ENCODE peak calls at places on chromosome 19, in seven cellular contexts. K, B, Z, E, M, V and X are unnamed samples.
A peak's percentile ranks its signal among the peaks of the same experiment; 100 is the strongest.

GRCh38 chr19:19224852-19225494 is 13.2 kb downstream of the NCAN start:
- DNase-seq in K (peak; percentile 65), B (peak; percentile 94), Z (peak; percentile 75), E (peak; percentile 42), M (peak; percentile 44), V (peak; percentile 91), X (peak; percentile 94)

GRCh38 chr19:7869910-7870511 is 4.2 kb downstream of the PRR36 start:
- DNase-seq in K (peak; percentile 81), B (peak; percentile 82), Z (peak; percentile 63), E (peak; percentile 41), M (peak; percentile 8), V (peak; percentile 85), X (peak; percentile 97)

GRCh38 chr19:31177230-31177629 is 172.0 kb downstream of the TSHZ3 start:
- DNase-seq in K (no peak), B (no peak), Z (no peak), E (no peak), M (no peak), V (no peak), X (peak; percentile 14)

GRCh38 chr19:12757544-12758274 is 6.1 kb downstream of the BEST2 start:
- DNase-seq in K (peak; percentile 80), B (peak; percentile 89), Z (peak; percentile 77), E (peak; percentile 95), M (peak; percentile 61), V (peak; percentile 95), X (peak; percentile 95)

GRCh38 chr19:55253842-55254624 is 4.8 kb downstream of the PPP6R1 start:
- DNase-seq in K (no peak), B (no peak), Z (no peak), E (no peak), M (no peak), V (no peak), X (no peak)

GRCh38 chr19:6065685-6066365 is 44.5 kb downstream of the RFX2 start:
- DNase-seq in K (no peak), B (peak; percentile 91), Z (peak; percentile 89), E (peak; percentile 58), M (peak; percentile 30), V (no peak), X (peak; percentile 45)

GRCh38 chr19:19630062-19630414 is 2.0 kb upstream of the LPAR2 start:
- DNase-seq in K (no peak), B (no peak), Z (no peak), E (no peak), M (no peak), V (no peak), X (no peak)

GRCh38 chr19:57068921-57069697 is 50.7 kb upstream of the USP29 start:
- DNase-seq in K (peak; percentile 33), B (peak; percentile 45), Z (no peak), E (peak; percentile 79), M (no peak), V (peak; percentile 47), X (no peak)

GRCh38 chr19:32343550-32344262 is 1.7 kb upstream of the ZNF507 start:
- DNase-seq in K (no peak), B (peak; percentile 8), Z (no peak), E (peak; percentile 90), M (no peak), V (no peak), X (no peak)

GRCh38 chr19:3483226-3483628 is at the start of gene SMIM44:
- DNase-seq in K (no peak), B (no peak), Z (no peak), E (no peak), M (no peak), V (no peak), X (no peak)

GRCh38 chr19:3821156-3821555 is 35.0 kb upstream of the MATK start:
- DNase-seq in K (no peak), B (no peak), Z (peak; percentile 6), E (no peak), M (no peak), V (no peak), X (no peak)

GRCh38 chr19:42497492-42498226 is 30.6 kb downstream of the CEACAM1 start:
- DNase-seq in K (no peak), B (no peak), Z (no peak), E (no peak), M (no peak), V (no peak), X (no peak)

GRCh38 chr19:518292-519231 is 11.3 kb downstream of the TPGS1 start:
- DNase-seq in K (peak; percentile 50), B (peak; percentile 93), Z (peak; percentile 92), E (no peak), M (peak; percentile 63), V (peak; percentile 75), X (peak; percentile 82)

GRCh38 chr19:1862068-1862423 is 1.3 kb downstream of the KLF16 start:
- DNase-seq in K (no peak), B (no peak), Z (no peak), E (no peak), M (no peak), V (no peak), X (no peak)
- H3K4me2 ChIP-seq in K (peak overlapping the region; percentile 97), B (peak overlapping the region; percentile 84), Z (peak overlapping the region; percentile 64), E (peak overlapping the region; percentile 94), M (peak overlapping the region; percentile 77), V (peak overlapping the region; percentile 89), X (peak overlapping the region; percentile 84)

DNA sequence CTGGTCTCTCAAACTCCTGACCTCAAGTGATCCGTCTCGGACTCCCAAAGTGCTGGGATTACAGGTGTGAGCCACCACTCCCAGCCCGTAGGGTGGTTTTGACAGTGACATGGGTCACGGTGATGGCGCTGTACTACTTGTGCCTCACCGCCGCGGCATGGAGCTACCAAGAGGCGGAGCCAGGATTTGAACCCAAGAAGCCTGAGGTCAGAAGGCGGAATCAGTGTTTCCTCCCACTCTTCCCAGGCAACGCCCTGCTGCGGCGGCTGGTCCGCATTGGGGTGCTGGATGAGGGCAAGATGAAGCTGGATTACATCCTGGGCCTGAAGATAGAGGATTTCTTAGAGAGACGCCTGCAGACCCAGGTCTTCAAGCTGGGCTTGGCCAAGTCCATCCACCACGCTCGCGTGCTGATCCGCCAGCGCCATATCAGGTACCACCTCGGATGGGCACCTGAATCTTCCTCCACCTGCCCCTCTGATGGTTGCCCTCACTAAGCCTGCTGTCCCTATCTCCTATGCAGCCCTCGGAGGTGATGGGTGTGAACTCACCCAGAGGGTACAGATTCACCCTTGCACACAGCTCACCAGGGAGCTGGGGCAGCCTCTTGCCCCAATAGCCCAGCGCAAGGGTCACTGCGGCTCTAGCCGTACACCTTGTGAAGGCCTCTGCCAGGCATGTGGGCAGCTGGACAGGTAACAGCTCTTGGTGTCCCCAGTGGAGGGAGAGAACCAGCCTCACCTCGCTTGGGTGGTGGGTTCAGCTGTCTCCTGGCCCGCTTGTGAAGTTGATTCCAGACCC is 5.6 kb downstream of the RPS9 start:
- DNase-seq in K (no peak), B (no peak), Z (no peak), E (no peak), M (no peak), V (no peak), X (no peak)
- H3K9ac ChIP-seq in K (no peak overlapping the region), B (no peak overlapping the region), Z (peak overlapping the region; percentile 36), E (no peak overlapping the region), M (no peak overlapping the region), V (no peak overlapping the region), X (no peak overlapping the region)

GRCh38 chr19:35510626-35510964 is 2.9 kb downstream of the DMKN start:
- DNase-seq in K (no peak), B (no peak), Z (no peak), E (no peak), M (no peak), V (no peak), X (no peak)
- H3K4ac ChIP-seq in K (no peak overlapping the region), B (no peak overlapping the region), Z (no peak overlapping the region), E (no peak overlapping the region), M (peak overlapping the region; percentile 38), V (no peak overlapping the region), X (no peak overlapping the region)

DNA sequence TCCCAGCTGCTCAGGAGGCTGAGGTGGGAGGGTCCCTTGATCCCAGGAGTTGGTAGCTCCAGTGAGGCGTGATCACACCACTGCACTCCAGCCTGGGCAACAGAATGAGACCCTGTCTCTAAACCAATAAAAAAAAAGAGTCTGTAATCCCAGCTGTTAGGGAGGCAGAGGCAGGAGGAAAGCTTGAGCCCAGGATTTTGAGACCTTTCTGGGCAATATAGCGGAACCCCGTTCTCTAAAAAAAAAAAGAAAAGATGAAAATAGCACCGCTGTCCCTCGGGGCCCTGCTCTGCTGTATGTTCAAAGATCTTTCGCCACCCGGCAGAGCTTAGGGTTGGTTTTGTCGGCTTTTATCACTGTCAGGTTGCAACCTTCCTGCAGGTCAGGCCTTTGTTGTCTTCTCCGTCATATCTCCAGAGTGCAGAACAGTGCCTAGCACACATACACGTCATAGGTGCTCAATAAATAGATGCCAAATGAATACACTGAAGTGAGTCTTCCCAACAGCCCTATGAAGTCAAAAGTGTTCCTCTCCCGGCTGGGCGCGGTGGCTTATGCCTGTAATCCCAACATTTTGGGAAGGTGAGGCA is 13.4 kb upstream of the BCAM start:
- DNase-seq in K (no peak), B (no peak), Z (no peak), E (no peak), M (no peak), V (no peak), X (no peak)
- H3K4me2 ChIP-seq in K (no peak overlapping the region), B (no peak overlapping the region), Z (no peak overlapping the region), E (no peak overlapping the region), M (no peak overlapping the region), V (no peak overlapping the region), X (no peak overlapping the region)

DNA sequence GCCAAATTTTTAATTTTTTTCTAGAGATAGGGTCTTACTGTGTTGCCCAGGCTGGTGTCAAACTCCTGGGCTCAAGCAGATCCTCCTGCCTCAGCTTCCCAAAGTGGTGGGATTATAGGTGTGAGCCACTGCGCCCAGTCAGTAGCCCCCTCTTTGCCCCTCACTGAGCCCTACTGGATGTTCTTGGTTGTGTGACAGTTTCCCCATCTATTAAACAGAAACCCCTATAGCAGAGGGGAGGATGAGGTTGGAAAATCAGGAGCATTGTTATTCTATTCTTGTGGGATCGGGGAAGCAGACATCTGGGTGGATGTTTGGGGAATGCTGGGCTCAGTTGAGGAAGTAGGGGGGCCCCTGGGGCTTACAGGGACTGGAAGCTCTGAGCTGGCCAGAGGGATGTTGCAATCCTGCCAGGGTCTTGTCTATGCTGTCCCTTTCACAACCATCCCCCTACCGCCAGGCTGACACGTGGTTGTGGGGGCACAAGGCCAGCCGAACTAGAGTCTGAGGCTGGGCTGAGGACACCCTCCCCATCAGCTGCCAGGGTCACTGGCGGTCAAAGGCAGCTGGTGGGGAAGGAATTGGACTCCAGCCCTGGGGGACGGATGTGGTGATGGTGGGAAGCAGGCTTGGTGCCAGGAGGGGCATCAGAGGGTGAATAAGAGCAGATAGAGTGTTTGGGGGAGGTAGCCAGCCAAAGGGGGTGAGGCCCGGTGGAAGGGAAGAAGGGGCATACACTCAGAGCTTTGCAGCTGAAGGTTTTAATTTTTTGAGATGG is 10.9 kb downstream of the APOC1 start:
- DNase-seq in K (no peak), B (no peak), Z (peak; percentile 81), E (no peak), M (peak; percentile 49), V (no peak), X (no peak)
- H3K9ac ChIP-seq in K (no peak overlapping the region), B (no peak overlapping the region), Z (peak overlapping the region; percentile 34), E (no peak overlapping the region), M (peak overlapping the region; percentile 32), V (no peak overlapping the region), X (no peak overlapping the region)